ENCODE peak calls at places on chromosomes 13 and 19, in four cellular contexts. One of them, this sample, is unnamed.
A peak's percentile ranks its signal among the peaks of the same experiment; 100 is the strongest.

GRCh38 chr19:31353826-31354225 is 4.6 kb upstream of the TSHZ3 start:
- DNase-seq in HepG2: no peak
- DNase-seq in H1: no peak
- DNase-seq in GM12878: no peak
- DNase-seq in this sample: no peak

GRCh38 chr19:13839938-13840750 is 36.8 kb upstream of the NANOS3 start:
- DNase-seq in HepG2: no peak
- DNase-seq in H1: no peak
- DNase-seq in GM12878: no peak
- DNase-seq in this sample: no peak

GRCh38 chr19:54271106-54271505 is 9.8 kb downstream of the LILRB2 start:
- DNase-seq in HepG2: no peak
- DNase-seq in H1: no peak
- DNase-seq in GM12878: no peak
- DNase-seq in this sample: no peak

GRCh38 chr13:75829874-75830273 is 193.7 kb downstream of the LMO7 start:
- DNase-seq in HepG2: no peak
- DNase-seq in H1: no peak
- DNase-seq in GM12878: no peak
- DNase-seq in this sample: no peak

GRCh38 chr19:756232-756631 is 5.3 kb downstream of the MISP start:
- DNase-seq in HepG2: peak; percentile 82
- DNase-seq in H1: no peak
- DNase-seq in GM12878: no peak
- DNase-seq in this sample: no peak

GRCh38 chr13:97386832-97387486 is 47.0 kb upstream of the RAP2A start:
- DNase-seq in HepG2: no peak
- DNase-seq in H1: no peak
- DNase-seq in GM12878: no peak
- DNase-seq in this sample: no peak

GRCh38 chr13:24022568-24022967 is 125.3 kb upstream of the C1QTNF9B start:
- DNase-seq in HepG2: no peak
- DNase-seq in H1: no peak
- DNase-seq in GM12878: no peak
- DNase-seq in this sample: no peak

GRCh38 chr19:30479231-30479630 is 107.0 kb downstream of the ZNF536 start:
- DNase-seq in HepG2: no peak
- DNase-seq in H1: no peak
- DNase-seq in GM12878: no peak
- DNase-seq in this sample: no peak

GRCh38 chr13:48769107-48769704 is 115.5 kb downstream of the CYSLTR2 start:
- DNase-seq in HepG2: peak; percentile 82
- DNase-seq in H1: peak; percentile 36
- DNase-seq in GM12878: peak; percentile 68
- DNase-seq in this sample: peak; percentile 72

GRCh38 chr19:52142001-52142595 is 2.4 kb upstream of the ZNF616 start:
- DNase-seq in HepG2: no peak
- DNase-seq in H1: no peak
- DNase-seq in GM12878: no peak
- DNase-seq in this sample: no peak

GRCh38 chr13:100735494-100735893 is 60.9 kb upstream of the TMTC4 start:
- DNase-seq in HepG2: no peak
- DNase-seq in H1: no peak
- DNase-seq in GM12878: no peak
- DNase-seq in this sample: no peak

GRCh38 chr13:31016342-31017325 is 84.2 kb downstream of the TEX26 start:
- DNase-seq in HepG2: no peak
- DNase-seq in H1: no peak
- DNase-seq in GM12878: no peak
- DNase-seq in this sample: no peak

GRCh38 chr13:62626771-62627170 is 1211.1 kb upstream of the PCDH20 start:
- DNase-seq in HepG2: peak; percentile 0
- DNase-seq in H1: peak; percentile 34
- DNase-seq in GM12878: no peak
- DNase-seq in this sample: peak; percentile 1

GRCh38 chr19:41785653-41786052 is 10.7 kb upstream of the CEACAM3 start:
- DNase-seq in HepG2: peak; percentile 52
- DNase-seq in H1: peak; percentile 41
- DNase-seq in GM12878: peak; percentile 35
- DNase-seq in this sample: peak; percentile 64

GRCh38 chr19:31135841-31136240 is 213.4 kb downstream of the TSHZ3 start:
- DNase-seq in HepG2: no peak
- DNase-seq in H1: no peak
- DNase-seq in GM12878: no peak
- DNase-seq in this sample: no peak

GRCh38 chr13:72258340-72258981 is 391.5 kb upstream of the DACH1 start:
- DNase-seq in HepG2: no peak
- DNase-seq in H1: peak; percentile 23
- DNase-seq in GM12878: no peak
- DNase-seq in this sample: no peak

GRCh38 chr13:109748677-109749076 is 37.7 kb downstream of the IRS2 start:
- DNase-seq in HepG2: no peak
- DNase-seq in H1: no peak
- DNase-seq in GM12878: no peak
- DNase-seq in this sample: no peak

GRCh38 chr19:35776102-35776788 is 881 bp downstream of the ARHGAP33 start:
- DNase-seq in HepG2: no peak
- DNase-seq in H1: no peak
- DNase-seq in GM12878: no peak
- DNase-seq in this sample: no peak

GRCh38 chr13:110436786-110437370 is 124.6 kb downstream of the RAB20 start:
- DNase-seq in HepG2: no peak
- DNase-seq in H1: no peak
- DNase-seq in GM12878: no peak
- DNase-seq in this sample: no peak

GRCh38 chr13:66853559-66853958 is 376.6 kb downstream of the PCDH9 start:
- DNase-seq in HepG2: no peak
- DNase-seq in H1: no peak
- DNase-seq in GM12878: no peak
- DNase-seq in this sample: no peak

GRCh38 chr13:67100723-67101122 is 129.4 kb downstream of the PCDH9 start:
- DNase-seq in HepG2: no peak
- DNase-seq in H1: no peak
- DNase-seq in GM12878: no peak
- DNase-seq in this sample: no peak

GRCh38 chr13:76512676-76513277 is 373.4 kb downstream of the KCTD12 start:
- DNase-seq in HepG2: no peak
- DNase-seq in H1: no peak
- DNase-seq in GM12878: no peak
- DNase-seq in this sample: no peak

GRCh38 chr13:101149735-101150380 is 266.4 kb downstream of the NALCN start:
- DNase-seq in HepG2: no peak
- DNase-seq in H1: no peak
- DNase-seq in GM12878: no peak
- DNase-seq in this sample: no peak

GRCh38 chr13:101305981-101306411 is 110.3 kb downstream of the NALCN start:
- DNase-seq in HepG2: no peak
- DNase-seq in H1: no peak
- DNase-seq in GM12878: no peak
- DNase-seq in this sample: no peak

GRCh38 chr13:64074989-64075474 is 2659.4 kb upstream of the PCDH20 start:
- DNase-seq in HepG2: peak; percentile 7
- DNase-seq in H1: no peak
- DNase-seq in GM12878: no peak
- DNase-seq in this sample: no peak

GRCh38 chr13:102399791-102400618 is 1.8 kb downstream of the FGF14 start:
- DNase-seq in HepG2: no peak
- DNase-seq in H1: no peak
- DNase-seq in GM12878: no peak
- DNase-seq in this sample: no peak

GRCh38 chr13:60617863-60618733 is 221.1 kb downstream of the TDRD3 start:
- DNase-seq in HepG2: peak; percentile 32
- DNase-seq in H1: peak; percentile 31
- DNase-seq in GM12878: no peak
- DNase-seq in this sample: peak; percentile 27
- TF ChIP-seq SUZ12 in HepG2: no peak
- TF ChIP-seq SUZ12 in H1: no peak
- TF ChIP-seq SUZ12 in GM12878: no peak
- TF ChIP-seq SUZ12 in this sample: no peak

GRCh38 chr13:51583469-51583874 is 790 bp upstream of the WDFY2 start:
- DNase-seq in HepG2: no peak
- DNase-seq in H1: no peak
- DNase-seq in GM12878: no peak
- DNase-seq in this sample: no peak

GRCh38 chr13:51576754-51577153 is 7.5 kb upstream of the WDFY2 start:
- DNase-seq in HepG2: no peak
- DNase-seq in H1: no peak
- DNase-seq in GM12878: no peak
- DNase-seq in this sample: no peak

GRCh38 chr13:51581148-51581820 is 3.0 kb upstream of the WDFY2 start:
- DNase-seq in HepG2: no peak
- DNase-seq in H1: no peak
- DNase-seq in GM12878: no peak
- DNase-seq in this sample: no peak

GRCh38 chr13:51577690-51578089 is 6.6 kb upstream of the WDFY2 start:
- DNase-seq in HepG2: no peak
- DNase-seq in H1: no peak
- DNase-seq in GM12878: no peak
- DNase-seq in this sample: no peak

GRCh38 chr13:51579676-51580075 is 4.6 kb upstream of the WDFY2 start:
- DNase-seq in HepG2: peak; percentile 20
- DNase-seq in H1: no peak
- DNase-seq in GM12878: no peak
- DNase-seq in this sample: no peak
- H3K4me3 ChIP-seq in HepG2: no peak overlapping the region
- H3K4me3 ChIP-seq in H1: no peak overlapping the region
- H3K4me3 ChIP-seq in GM12878: no peak overlapping the region
- H3K4me3 ChIP-seq in this sample: no peak overlapping the region

DNA sequence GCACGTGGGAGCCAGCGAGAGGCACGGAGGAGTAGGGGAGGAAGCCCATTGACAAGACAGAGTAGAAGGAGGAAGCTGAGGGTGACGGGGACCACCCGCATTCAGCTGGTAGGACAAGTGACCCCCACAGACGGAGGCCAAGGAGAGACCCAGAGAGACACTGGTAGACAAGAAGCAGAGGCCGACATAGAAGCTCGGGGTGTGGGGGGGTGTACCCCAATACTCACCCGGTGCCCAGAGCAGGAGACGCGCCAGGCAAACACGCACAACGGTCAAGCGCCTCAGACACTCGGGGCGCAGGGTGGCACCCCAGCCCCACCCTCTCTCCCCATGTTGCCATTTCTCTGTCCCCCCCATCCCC is 23.6 kb downstream of the SHANK1 start:
- DNase-seq in HepG2: no peak
- DNase-seq in H1: no peak
- DNase-seq in GM12878: no peak
- DNase-seq in this sample: no peak
- H3K27me3 ChIP-seq in HepG2: peaks cover 2% of the 10 kb centered on the region
- H3K27me3 ChIP-seq in H1: peaks cover 63% of the 10 kb centered on the region
- H3K27me3 ChIP-seq in GM12878: no peaks in the 10 kb centered on the region
- H3K27me3 ChIP-seq in this sample: peaks cover 88% of the 10 kb centered on the region

DNA sequence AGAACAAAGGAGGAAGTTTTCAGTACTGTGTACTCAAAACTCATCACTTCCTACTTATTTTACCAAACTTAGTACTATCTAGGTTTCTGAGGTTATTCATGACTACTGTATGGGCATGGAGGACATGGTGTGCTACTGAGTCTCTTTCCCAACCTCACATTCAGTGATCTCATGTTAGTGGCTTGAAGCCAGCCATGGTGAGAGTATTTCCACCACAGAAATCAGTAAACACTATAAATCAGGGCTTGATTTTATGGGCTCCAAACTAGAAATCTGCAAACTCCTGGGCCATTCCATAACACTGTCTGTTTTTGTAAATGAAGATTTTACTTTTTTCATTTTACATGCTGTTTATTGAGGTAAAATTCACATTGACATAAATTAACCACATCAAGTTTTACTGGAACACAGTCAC is 19.7 kb downstream of the MED26 start:
- DNase-seq in HepG2: no peak
- DNase-seq in H1: no peak
- DNase-seq in GM12878: no peak
- DNase-seq in this sample: no peak
- TF ChIP-seq SUZ12 in HepG2: no peak
- TF ChIP-seq SUZ12 in H1: no peak
- TF ChIP-seq SUZ12 in GM12878: no peak
- TF ChIP-seq SUZ12 in this sample: no peak

DNA sequence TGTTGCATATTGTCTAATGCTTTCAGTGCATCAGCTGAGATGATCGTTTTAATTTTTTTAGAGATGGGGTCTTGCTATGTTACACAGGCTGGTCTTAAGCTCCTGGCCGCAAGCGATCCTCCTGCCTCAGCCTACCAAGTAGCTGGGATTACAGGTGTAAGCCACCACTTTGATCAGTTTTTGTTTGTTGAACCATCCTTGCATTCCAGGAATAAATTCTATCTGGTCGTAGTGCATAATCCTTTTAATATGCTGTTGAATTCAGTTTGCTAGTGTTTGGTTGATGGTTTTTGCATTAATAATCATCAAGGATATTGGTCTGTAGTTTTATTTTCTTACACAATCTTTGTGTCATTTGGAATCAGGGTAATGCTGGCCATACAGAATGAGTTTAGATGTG is 4.4 kb downstream of the ZNF211 start:
- DNase-seq in HepG2: no peak
- DNase-seq in H1: no peak
- DNase-seq in GM12878: no peak
- DNase-seq in this sample: no peak
- H3K4me3 ChIP-seq in HepG2: no peak overlapping the region
- H3K4me3 ChIP-seq in H1: no peak overlapping the region
- H3K4me3 ChIP-seq in GM12878: no peak overlapping the region
- H3K4me3 ChIP-seq in this sample: no peak overlapping the region

DNA sequence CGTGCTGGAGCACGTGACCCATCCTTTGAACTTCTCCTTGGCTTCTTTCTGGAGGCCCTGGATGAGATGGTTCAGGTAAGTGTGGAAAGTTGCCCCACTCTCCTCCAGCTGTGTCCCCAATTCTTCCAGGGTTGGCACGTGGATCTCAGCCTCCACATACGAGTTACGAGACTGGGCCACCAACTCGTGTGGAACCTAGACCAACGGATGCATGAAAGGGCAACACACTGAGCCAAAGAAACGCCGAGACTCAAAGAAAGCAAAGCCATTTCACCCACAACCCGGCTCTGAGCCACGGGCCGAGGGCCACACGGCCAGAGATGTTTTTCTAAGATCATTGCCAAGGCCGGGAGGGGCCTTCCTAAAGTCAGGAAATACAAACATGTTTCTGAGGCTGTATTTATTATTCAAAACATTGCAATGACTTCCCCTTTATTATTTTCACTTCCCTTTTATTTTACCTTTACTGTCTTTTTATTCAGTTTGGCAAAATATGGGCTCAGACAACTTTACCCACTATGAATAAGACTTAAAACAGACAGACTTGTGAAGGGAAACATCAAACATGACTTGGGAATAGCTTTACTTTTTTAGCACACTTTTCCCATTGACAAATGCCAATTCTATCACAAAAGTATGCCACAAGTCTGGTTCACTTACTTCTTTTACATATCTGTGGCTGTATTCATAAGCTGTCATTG is 94.6 kb downstream of the KL start:
- DNase-seq in HepG2: no peak
- DNase-seq in H1: no peak
- DNase-seq in GM12878: no peak
- DNase-seq in this sample: no peak
- H3K27me3 ChIP-seq in HepG2: no peaks in the 10 kb centered on the region
- H3K27me3 ChIP-seq in H1: no peaks in the 10 kb centered on the region
- H3K27me3 ChIP-seq in GM12878: no peaks in the 10 kb centered on the region
- H3K27me3 ChIP-seq in this sample: no peaks in the 10 kb centered on the region